ENCODE peak calls at places on chromosomes 11 and 22, in ten cellular contexts. N, B, O, S, K, A, V, J, Y and I are unnamed samples.

GRCh38 chr11:69249086-69249640 is 44.8 kb upstream of the MYEOV start:
- DNase-seq in V (no peak), A (no peak), S (no peak), N (no peak), J (no peak), B (no peak), Y (no peak), O (no peak), K (no peak), I (no peak)

GRCh38 chr11:111586305-111586915 is 15.8 kb upstream of the SIK2 start:
- DNase-seq in O (peak), J (no peak), S (peak), B (peak), K (no peak), V (peak), A (no peak), Y (peak), N (peak), I (no peak)

GRCh38 chr11:23569547-23569946 is 709.3 kb upstream of the CCDC179 start:
- DNase-seq in V (no peak), Y (no peak), N (peak), K (no peak), B (no peak), J (no peak), S (no peak), A (no peak), O (no peak), I (no peak)

GRCh38 chr11:69009441-69010211 is 3.4 kb downstream of the MRGPRF start:
- DNase-seq in S (no peak), N (no peak), J (no peak), K (peak), Y (no peak), A (peak), B (no peak), V (no peak), O (peak), I (no peak)

GRCh38 chr22:46289244-46289891 is 7.3 kb upstream of the GTSE1 start:
- DNase-seq in S (no peak), B (peak), Y (no peak), O (no peak), K (no peak), A (no peak), J (no peak), V (no peak), N (no peak), I (no peak)

GRCh38 chr22:31628969-31629723 is 32.9 kb downstream of the PISD start:
- DNase-seq in K (no peak), Y (no peak), V (no peak), O (no peak), N (no peak), B (no peak), A (no peak), S (no peak), J (no peak), I (no peak)

GRCh38 chr11:94023856-94024255 is 2.7 kb downstream of the HEPHL1 start:
- DNase-seq in B (no peak), V (no peak), Y (no peak), A (no peak), J (no peak), K (no peak), O (no peak), S (no peak), N (no peak), I (no peak)

GRCh38 chr11:12235945-12236743 is 125.8 kb downstream of the MICAL2 start:
- DNase-seq in K (no peak), N (peak), B (peak), O (peak), Y (peak), J (no peak), A (no peak), S (peak), V (no peak), I (peak)

GRCh38 chr11:12900496-12900895 is 108.6 kb upstream of the RASSF10 start:
- DNase-seq in O (peak), B (no peak), J (no peak), V (no peak), K (no peak), N (peak), S (no peak), A (no peak), Y (peak), I (peak)

GRCh38 chr11:93583490-93583889 is 40.3 kb upstream of the SMCO4 start:
- DNase-seq in J (no peak), A (no peak), V (no peak), Y (no peak), O (no peak), K (no peak), N (no peak), B (no peak), S (no peak), I (no peak)

GRCh38 chr11:82080160-82080559 is 653.5 kb downstream of the FAM181B start:
- DNase-seq in N (no peak), B (no peak), Y (no peak), S (no peak), V (no peak), J (no peak), O (no peak), A (no peak), K (no peak), I (no peak)

GRCh38 chr22:20636945-20637344 is 129.5 kb downstream of the MED15 start:
- DNase-seq in N (no peak), A (no peak), Y (no peak), K (no peak), S (no peak), O (no peak), V (no peak), J (no peak), B (no peak), I (no peak)

GRCh38 chr11:26599421-26599820 is 27.4 kb upstream of the MUC15 start:
- DNase-seq in A (no peak), Y (no peak), O (peak), J (no peak), V (no peak), N (no peak), B (no peak), K (no peak), S (no peak), I (no peak)

GRCh38 chr22:49019737-49020136 is 807.9 kb downstream of the BRD1 start:
- DNase-seq in Y (no peak), K (peak), O (no peak), N (no peak), V (no peak), J (no peak), S (no peak), B (peak), A (no peak), I (no peak)

GRCh38 chr22:50595189-50595588 is 5.4 kb upstream of the MAPK8IP2 start:
- DNase-seq in V (no peak), J (no peak), K (no peak), O (no peak), A (no peak), N (no peak), S (no peak), B (no peak), Y (no peak), I (no peak)

GRCh38 chr11:125489166-125489565 is 6.9 kb downstream of the FEZ1 start:
- DNase-seq in K (no peak), Y (no peak), O (no peak), V (no peak), N (no peak), B (no peak), J (no peak), S (no peak), A (no peak), I (no peak)

GRCh38 chr22:34055525-34056200 is 135.4 kb upstream of the LARGE1 start:
- DNase-seq in S (no peak), K (no peak), N (no peak), V (no peak), A (no peak), J (no peak), O (peak), Y (peak), B (peak), I (peak)

GRCh38 chr22:37484115-37485005 is 1.8 kb downstream of the MFNG start:
- DNase-seq in V (no peak), O (no peak), S (no peak), K (no peak), Y (no peak), N (peak), B (no peak), A (peak), J (peak), I (no peak)

GRCh38 chr11:126992065-126992803 is 8.3 kb downstream of the KIRREL3 start:
- DNase-seq in B (no peak), O (peak), K (no peak), J (no peak), A (no peak), V (no peak), Y (no peak), N (no peak), S (no peak), I (peak)

GRCh38 chr22:50705219-50705691 is 32.6 kb downstream of the SHANK3 start:
- DNase-seq in N (peak), K (peak), Y (no peak), B (peak), J (no peak), S (no peak), A (no peak), V (peak), O (no peak), I (no peak)

GRCh38 chr11:1692708-1693326 is 4.2 kb upstream of the KRTAP5-6 start:
- DNase-seq in K (no peak), A (no peak), N (no peak), S (no peak), O (no peak), J (no peak), Y (no peak), B (no peak), V (no peak), I (no peak)

GRCh38 chr11:77438487-77438886 is 35.4 kb downstream of the PAK1 start:
- DNase-seq in V (no peak), K (no peak), Y (no peak), S (no peak), O (no peak), J (no peak), B (no peak), A (no peak), N (no peak), I (no peak)

GRCh38 chr11:29612423-29612822 is 404.4 kb downstream of the KCNA4 start:
- DNase-seq in K (no peak), Y (no peak), A (no peak), J (no peak), B (no peak), O (no peak), S (no peak), V (no peak), N (no peak), I (no peak)

GRCh38 chr11:2209370-2209801 is 37.8 kb upstream of the TH start:
- DNase-seq in Y (no peak), B (no peak), A (peak), J (no peak), K (no peak), O (no peak), V (peak), N (no peak), S (no peak), I (no peak)

GRCh38 chr22:43891360-43892182 is at the start of gene PNPLA5:
- DNase-seq in S (no peak), N (no peak), V (no peak), Y (no peak), J (no peak), B (no peak), O (no peak), K (no peak), A (no peak), I (no peak)

GRCh38 chr11:60169264-60169915 is 13.5 kb downstream of the MS4A6A start:
- DNase-seq in N (peak), K (no peak), O (peak), J (no peak), Y (peak), B (peak), A (no peak), S (peak), V (peak), I (peak)

GRCh38 chr11:123362941-123363340 is 67.1 kb upstream of the GRAMD1B start:
- DNase-seq in V (no peak), B (no peak), Y (no peak), S (no peak), N (no peak), A (no peak), O (no peak), J (no peak), K (no peak), I (no peak)

GRCh38 chr22:26673485-26673884 is 16.1 kb downstream of the MIAT start:
- DNase-seq in O (no peak), B (no peak), Y (no peak), J (no peak), V (no peak), N (no peak), K (no peak), A (no peak), S (no peak), I (no peak)

GRCh38 chr22:49670610-49671330 is 156.9 kb downstream of the BRD1 start:
- DNase-seq in K (no peak), N (no peak), J (no peak), A (no peak), V (no peak), Y (no peak), B (no peak), O (no peak), S (no peak), I (no peak)

GRCh38 chr11:126104420-126104819 is 41.8 kb upstream of the CDON start:
- DNase-seq in O (no peak), K (no peak), B (no peak), S (no peak), J (no peak), Y (no peak), N (no peak), A (no peak), V (no peak), I (no peak)

GRCh38 chr11:118996926-118997626 is 862 bp upstream of the CENATAC start:
- DNase-seq in Y (peak), O (peak), S (no peak), J (no peak), K (no peak), A (no peak), B (peak), N (peak), V (no peak), I (no peak)

GRCh38 chr22:23485490-23485889 is 94.6 kb downstream of the IGLL1 start:
- DNase-seq in B (no peak), A (no peak), V (no peak), J (no peak), Y (no peak), O (no peak), S (no peak), N (no peak), K (no peak), I (no peak)

GRCh38 chr11:21866781-21867180 is 326.1 kb upstream of the ANO5 start:
- DNase-seq in V (no peak), O (no peak), N (no peak), B (no peak), S (no peak), A (no peak), J (no peak), K (no peak), Y (no peak), I (no peak)

GRCh38 chr22:30717331-30717921 is 22.8 kb downstream of the OSBP2 start:
- DNase-seq in N (peak), J (no peak), K (no peak), Y (peak), S (peak), B (no peak), V (no peak), A (no peak), O (peak), I (peak)

GRCh38 chr11:4019891-4020290 is 74.7 kb upstream of the RRM1 start:
- DNase-seq in K (no peak), S (no peak), Y (no peak), V (no peak), A (no peak), O (no peak), N (no peak), J (no peak), B (no peak), I (no peak)

GRCh38 chr11:19690885-19691284 is 21.8 kb upstream of the NAV2 start:
- DNase-seq in B (no peak), K (no peak), J (no peak), S (no peak), O (no peak), Y (no peak), A (no peak), N (no peak), V (no peak), I (no peak)

GRCh38 chr22:31150615-31151014 is 9.4 kb upstream of the RNF185 start:
- DNase-seq in O (no peak), V (no peak), N (no peak), A (no peak), B (no peak), Y (peak), S (no peak), K (no peak), J (no peak), I (no peak)

DNA sequence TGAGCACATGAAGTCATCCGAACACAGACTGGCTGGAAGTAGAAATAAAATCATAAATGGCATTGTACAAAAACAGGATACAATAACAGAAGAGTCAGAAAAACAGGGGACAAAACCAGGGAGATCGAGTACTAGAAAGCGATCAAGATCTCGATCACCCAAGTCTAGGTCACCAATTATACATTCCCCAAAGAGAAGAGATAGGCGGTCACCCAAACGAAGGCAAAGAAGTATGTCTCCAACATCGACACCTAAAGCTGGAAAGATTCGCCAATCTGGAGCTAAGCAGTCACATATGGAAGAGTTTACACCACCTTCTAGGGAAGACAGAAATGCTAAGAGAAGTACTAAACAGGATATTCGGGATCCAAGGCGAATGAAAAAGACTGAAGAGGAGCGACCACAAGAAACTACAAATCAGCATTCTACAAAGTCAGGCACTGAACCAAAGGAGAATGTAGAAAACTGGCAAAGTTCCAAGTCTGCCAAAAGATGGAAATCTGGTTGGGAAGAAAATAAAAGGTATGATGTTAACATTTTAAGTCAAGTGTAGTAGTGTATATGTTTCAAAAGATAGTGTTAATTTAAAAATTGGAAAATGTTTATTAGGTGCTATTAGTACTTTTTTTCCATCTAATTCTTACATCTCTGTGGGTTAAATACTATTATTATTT is 9.4 kb downstream of the PCF11 start:
- DNase-seq in V (no peak), N (no peak), O (no peak), A (no peak), B (no peak), Y (no peak), J (no peak), S (no peak), K (no peak), I (no peak)
- TF ChIP-seq POLR2A in V (no peak), N (no peak), O (no peak), A (no peak), B (no peak), Y (no peak), J (no peak), S (no peak), K (no peak), I (no peak)

GRCh38 chr11:313787-314547 is at the start of gene IFITM1:
- DNase-seq in A (no peak), O (no peak), J (no peak), V (no peak), Y (no peak), K (no peak), N (peak), S (no peak), B (peak), I (no peak)
- TF ChIP-seq POLR2A in A (peak), O (no peak), J (no peak), V (no peak), Y (no peak), K (peak), N (no peak), S (no peak), B (peak), I (no peak)

GRCh38 chr11:66268210-66268952 is at the start of gene RAB1B:
- DNase-seq in B (peak), N (peak), S (peak), J (peak), Y (peak), K (peak), V (peak), O (peak), A (peak), I (peak)
- TF ChIP-seq POLR2A in B (peak), N (peak), S (peak), J (no peak), Y (peak), K (peak), V (peak), O (peak), A (peak), I (peak)

GRCh38 chr11:40397141-40397540 is 1062.3 kb downstream of the LRRC4C start:
- DNase-seq in N (no peak), B (no peak), Y (no peak), K (no peak), S (no peak), V (no peak), J (no peak), O (no peak), A (no peak), I (no peak)

GRCh38 chr11:40388097-40388818 is 1071.2 kb downstream of the LRRC4C start:
- DNase-seq in S (no peak), O (no peak), K (no peak), A (no peak), B (no peak), J (no peak), V (no peak), Y (no peak), N (no peak), I (peak)

GRCh38 chr11:40393511-40393910 is 1065.9 kb downstream of the LRRC4C start:
- DNase-seq in N (no peak), S (no peak), V (no peak), J (no peak), O (no peak), A (no peak), K (no peak), B (no peak), Y (no peak), I (no peak)

GRCh38 chr11:40387240-40387980 is 1072.0 kb downstream of the LRRC4C start:
- DNase-seq in Y (peak), J (no peak), N (no peak), K (no peak), V (no peak), S (no peak), B (no peak), O (no peak), A (no peak), I (no peak)

GRCh38 chr11:40391679-40392078 is 1067.8 kb downstream of the LRRC4C start:
- DNase-seq in O (no peak), B (no peak), Y (no peak), S (no peak), N (no peak), V (no peak), J (no peak), A (no peak), K (no peak), I (no peak)
- TF ChIP-seq POLR2A in O (no peak), B (no peak), Y (no peak), S (no peak), N (no peak), V (no peak), J (no peak), A (no peak), K (no peak), I (no peak)

GRCh38 chr11:45180158-45180887 is 33.9 kb downstream of the PRDM11 start:
- DNase-seq in Y (no peak), O (peak), K (peak), N (peak), V (peak), J (no peak), A (peak), B (peak), S (peak), I (peak)
- TF ChIP-seq POLR2A in Y (no peak), O (no peak), K (no peak), N (no peak), V (peak), J (no peak), A (no peak), B (no peak), S (no peak), I (peak)

GRCh38 chr22:42648368-42649260 is 578 bp downstream of the CYB5R3 start:
- DNase-seq in Y (peak), A (no peak), V (peak), S (no peak), K (peak), N (peak), J (no peak), O (peak), B (peak), I (peak)
- TF ChIP-seq POLR2A in Y (peak), A (no peak), V (no peak), S (no peak), K (no peak), N (no peak), J (no peak), O (no peak), B (no peak), I (peak)

GRCh38 chr11:115182282-115182952 is 321.8 kb downstream of the CADM1 start:
- DNase-seq in K (no peak), O (no peak), S (no peak), J (no peak), Y (no peak), B (no peak), V (no peak), N (no peak), A (no peak), I (no peak)
- TF ChIP-seq POLR2A in K (no peak), O (no peak), S (no peak), J (no peak), Y (no peak), B (no peak), V (no peak), N (no peak), A (no peak), I (no peak)

GRCh38 chr11:47244664-47245350 is 3.8 kb downstream of the ACP2 start:
- DNase-seq in N (no peak), V (no peak), J (no peak), B (no peak), K (no peak), Y (no peak), A (no peak), S (no peak), O (no peak), I (no peak)

GRCh38 chr11:47248304-47248663 is 330 bp downstream of the ACP2 start:
- DNase-seq in V (no peak), O (no peak), S (no peak), B (no peak), J (no peak), Y (no peak), K (no peak), N (no peak), A (no peak), I (no peak)

GRCh38 chr11:47247502-47247901 is 1.1 kb downstream of the ACP2 start:
- DNase-seq in S (no peak), J (no peak), A (no peak), V (no peak), Y (no peak), K (no peak), B (no peak), O (no peak), N (no peak), I (no peak)

GRCh38 chr11:47243454-47243853 is 5.2 kb downstream of the ACP2 start:
- DNase-seq in S (no peak), O (peak), A (no peak), V (no peak), N (no peak), J (no peak), K (no peak), B (no peak), Y (peak), I (no peak)

GRCh38 chr11:47245586-47246357 is 2.8 kb downstream of the ACP2 start:
- DNase-seq in K (no peak), Y (no peak), J (no peak), B (no peak), S (no peak), V (no peak), A (no peak), N (no peak), O (no peak), I (no peak)
- TF ChIP-seq POLR2A in K (no peak), Y (no peak), J (no peak), B (no peak), S (no peak), V (no peak), A (no peak), N (no peak), O (no peak), I (no peak)